ENCODE peak calls at places on chromosomes 2 and 18, in five cellular contexts. One of them, this sample, is unnamed.
A peak's percentile ranks its signal among the peaks of the same experiment; 100 is the strongest.

GRCh38 chr2:102436284-102436683 is 13.3 kb downstream of the IL18RAP start:
- DNase-seq in GM12878: no peak
- DNase-seq in NT2/D1: no peak
- DNase-seq in HepG2: no peak
- DNase-seq in H1: no peak
- DNase-seq in this sample: no peak

GRCh38 chr18:74508366-74508765 is 12.2 kb downstream of the CNDP2 start:
- DNase-seq in GM12878: no peak
- DNase-seq in NT2/D1: no peak
- DNase-seq in HepG2: no peak
- DNase-seq in H1: no peak
- DNase-seq in this sample: no peak

GRCh38 chr2:71922501-71923142 is 225.0 kb downstream of the CYP26B1 start:
- DNase-seq in GM12878: no peak
- DNase-seq in NT2/D1: no peak
- DNase-seq in HepG2: no peak
- DNase-seq in H1: no peak
- DNase-seq in this sample: peak; percentile 3

GRCh38 chr18:6427281-6427680 is 12.6 kb upstream of the L3MBTL4 start:
- DNase-seq in GM12878: no peak
- DNase-seq in NT2/D1: no peak
- DNase-seq in HepG2: no peak
- DNase-seq in H1: no peak
- DNase-seq in this sample: no peak

GRCh38 chr2:96241901-96242611 is 23.7 kb downstream of the TMEM127 start:
- DNase-seq in GM12878: peak; percentile 78
- DNase-seq in NT2/D1: no peak
- DNase-seq in HepG2: no peak
- DNase-seq in H1: no peak
- DNase-seq in this sample: no peak

GRCh38 chr2:103009861-103010260 is 248.0 kb downstream of the TMEM182 start:
- DNase-seq in GM12878: no peak
- DNase-seq in NT2/D1: no peak
- DNase-seq in HepG2: no peak
- DNase-seq in H1: no peak
- DNase-seq in this sample: no peak

GRCh38 chr2:239224249-239224605 is 176.6 kb downstream of the HDAC4 start:
- DNase-seq in GM12878: no peak
- DNase-seq in NT2/D1: no peak
- DNase-seq in HepG2: no peak
- DNase-seq in H1: no peak
- DNase-seq in this sample: no peak

GRCh38 chr2:122750095-122750494 is 994.6 kb downstream of the TSN start:
- DNase-seq in GM12878: no peak
- DNase-seq in NT2/D1: no peak
- DNase-seq in HepG2: no peak
- DNase-seq in H1: no peak
- DNase-seq in this sample: no peak

GRCh38 chr2:16773080-16773713 is 107.6 kb upstream of the CYRIA start:
- DNase-seq in GM12878: no peak
- DNase-seq in NT2/D1: peak; percentile 54
- DNase-seq in HepG2: peak; percentile 43
- DNase-seq in H1: no peak
- DNase-seq in this sample: peak; percentile 64

GRCh38 chr2:120952318-120952717 is 216.7 kb downstream of the GLI2 start:
- DNase-seq in GM12878: no peak
- DNase-seq in NT2/D1: no peak
- DNase-seq in HepG2: no peak
- DNase-seq in H1: no peak
- DNase-seq in this sample: no peak

GRCh38 chr18:22831441-22831904 is 101.7 kb upstream of the RBBP8 start:
- DNase-seq in GM12878: no peak
- DNase-seq in NT2/D1: no peak
- DNase-seq in HepG2: peak; percentile 36
- DNase-seq in H1: no peak
- DNase-seq in this sample: no peak

GRCh38 chr2:232988444-232988843 is 24.6 kb downstream of the NGEF start:
- DNase-seq in GM12878: no peak
- DNase-seq in NT2/D1: no peak
- DNase-seq in HepG2: peak; percentile 87
- DNase-seq in H1: peak; percentile 44
- DNase-seq in this sample: no peak

GRCh38 chr2:67974564-67975430 is 88.0 kb downstream of the C1D start:
- DNase-seq in GM12878: no peak
- DNase-seq in NT2/D1: no peak
- DNase-seq in HepG2: no peak
- DNase-seq in H1: no peak
- DNase-seq in this sample: no peak

GRCh38 chr2:16005819-16006536 is 65.6 kb downstream of the MYCN start:
- DNase-seq in GM12878: no peak
- DNase-seq in NT2/D1: no peak
- DNase-seq in HepG2: peak; percentile 73
- DNase-seq in H1: no peak
- DNase-seq in this sample: no peak

GRCh38 chr2:233981574-233982420 is 64.6 kb downstream of the TRPM8 start:
- DNase-seq in GM12878: no peak
- DNase-seq in NT2/D1: no peak
- DNase-seq in HepG2: peak; percentile 81
- DNase-seq in H1: no peak
- DNase-seq in this sample: no peak

GRCh38 chr2:43800894-43801293 is 27.1 kb downstream of the DYNC2LI1 start:
- DNase-seq in GM12878: no peak
- DNase-seq in NT2/D1: no peak
- DNase-seq in HepG2: no peak
- DNase-seq in H1: no peak
- DNase-seq in this sample: no peak

GRCh38 chr2:72694715-72695496 is 130.9 kb downstream of the EXOC6B start:
- DNase-seq in GM12878: no peak
- DNase-seq in NT2/D1: no peak
- DNase-seq in HepG2: peak; percentile 94
- DNase-seq in H1: no peak
- DNase-seq in this sample: peak; percentile 33

GRCh38 chr2:68698567-68699377 is 35.8 kb upstream of the ARHGAP25 start:
- DNase-seq in GM12878: no peak
- DNase-seq in NT2/D1: no peak
- DNase-seq in HepG2: no peak
- DNase-seq in H1: no peak
- DNase-seq in this sample: no peak

GRCh38 chr2:189393440-189394111 is 47.7 kb upstream of the WDR75 start:
- DNase-seq in GM12878: no peak
- DNase-seq in NT2/D1: no peak
- DNase-seq in HepG2: no peak
- DNase-seq in H1: no peak
- DNase-seq in this sample: no peak

GRCh38 chr18:76720683-76721082 is 101.7 kb upstream of the ZNF236 start:
- DNase-seq in GM12878: no peak
- DNase-seq in NT2/D1: no peak
- DNase-seq in HepG2: no peak
- DNase-seq in H1: no peak
- DNase-seq in this sample: no peak

GRCh38 chr18:10041180-10041579 is 127.4 kb downstream of the VAPA start:
- DNase-seq in GM12878: no peak
- DNase-seq in NT2/D1: no peak
- DNase-seq in HepG2: no peak
- DNase-seq in H1: no peak
- DNase-seq in this sample: no peak

GRCh38 chr18:75201936-75202335 is 7.0 kb downstream of the PTGR3 start:
- DNase-seq in GM12878: no peak
- DNase-seq in NT2/D1: no peak
- DNase-seq in HepG2: no peak
- DNase-seq in H1: no peak
- DNase-seq in this sample: no peak

GRCh38 chr18:9103488-9103887 is 989 bp downstream of the NDUFV2 start:
- DNase-seq in GM12878: no peak
- DNase-seq in NT2/D1: no peak
- DNase-seq in HepG2: no peak
- DNase-seq in H1: no peak
- DNase-seq in this sample: no peak

GRCh38 chr2:12923907-12924610 is 207.3 kb downstream of the TRIB2 start:
- DNase-seq in GM12878: no peak
- DNase-seq in NT2/D1: no peak
- DNase-seq in HepG2: no peak
- DNase-seq in H1: no peak
- DNase-seq in this sample: no peak

GRCh38 chr2:12918841-12919445 is 202.2 kb downstream of the TRIB2 start:
- DNase-seq in GM12878: no peak
- DNase-seq in NT2/D1: no peak
- DNase-seq in HepG2: no peak
- DNase-seq in H1: no peak
- DNase-seq in this sample: no peak

GRCh38 chr2:12921321-12921720 is 204.6 kb downstream of the TRIB2 start:
- DNase-seq in GM12878: no peak
- DNase-seq in NT2/D1: no peak
- DNase-seq in HepG2: no peak
- DNase-seq in H1: no peak
- DNase-seq in this sample: no peak

GRCh38 chr2:12915792-12916191 is 199.1 kb downstream of the TRIB2 start:
- DNase-seq in GM12878: no peak
- DNase-seq in NT2/D1: no peak
- DNase-seq in HepG2: no peak
- DNase-seq in H1: no peak
- DNase-seq in this sample: no peak

GRCh38 chr2:12918138-12918840 is 201.6 kb downstream of the TRIB2 start:
- DNase-seq in GM12878: no peak
- DNase-seq in NT2/D1: no peak
- DNase-seq in HepG2: no peak
- DNase-seq in H1: no peak
- DNase-seq in this sample: no peak
- TF ChIP-seq SUZ12 in GM12878: no peak
- TF ChIP-seq SUZ12 in NT2/D1: no peak
- TF ChIP-seq SUZ12 in HepG2: no peak
- TF ChIP-seq SUZ12 in H1: no peak
- TF ChIP-seq SUZ12 in this sample: no peak

DNA sequence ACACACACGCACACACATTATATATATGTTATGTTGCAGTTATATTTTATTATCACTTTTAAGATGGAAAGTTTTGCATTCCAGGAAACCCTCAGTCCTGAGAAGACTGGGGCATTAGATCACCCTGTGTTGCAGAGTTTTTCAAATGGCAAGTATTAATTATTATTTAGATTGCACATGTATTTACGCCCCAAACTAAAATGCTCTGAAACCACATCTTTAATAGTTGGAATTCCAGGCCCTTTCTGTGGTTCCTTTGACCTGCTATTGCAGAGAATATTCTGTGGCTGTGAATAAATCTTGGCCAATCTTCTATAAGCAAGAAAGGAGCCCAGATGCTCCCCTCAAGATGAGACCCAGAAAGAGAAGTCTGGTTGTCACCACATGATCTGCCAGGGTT is 427.0 kb upstream of the TNP1 start:
- DNase-seq in GM12878: no peak
- DNase-seq in NT2/D1: no peak
- DNase-seq in HepG2: no peak
- DNase-seq in H1: no peak
- DNase-seq in this sample: no peak
- TF ChIP-seq SUZ12 in GM12878: no peak
- TF ChIP-seq SUZ12 in NT2/D1: no peak
- TF ChIP-seq SUZ12 in HepG2: no peak
- TF ChIP-seq SUZ12 in H1: no peak
- TF ChIP-seq SUZ12 in this sample: no peak

GRCh38 chr18:49851624-49852023 is 38.3 kb upstream of the ACAA2 start:
- DNase-seq in GM12878: no peak
- DNase-seq in NT2/D1: no peak
- DNase-seq in HepG2: no peak
- DNase-seq in H1: no peak
- DNase-seq in this sample: no peak

GRCh38 chr18:49847524-49847923 is 34.2 kb upstream of the ACAA2 start:
- DNase-seq in GM12878: no peak
- DNase-seq in NT2/D1: no peak
- DNase-seq in HepG2: no peak
- DNase-seq in H1: no peak
- DNase-seq in this sample: no peak

GRCh38 chr18:49850636-49851035 is 37.3 kb upstream of the ACAA2 start:
- DNase-seq in GM12878: no peak
- DNase-seq in NT2/D1: no peak
- DNase-seq in HepG2: no peak
- DNase-seq in H1: no peak
- DNase-seq in this sample: no peak

GRCh38 chr18:49848115-49848514 is 34.8 kb upstream of the ACAA2 start:
- DNase-seq in GM12878: no peak
- DNase-seq in NT2/D1: no peak
- DNase-seq in HepG2: no peak
- DNase-seq in H1: no peak
- DNase-seq in this sample: no peak

GRCh38 chr18:49849331-49850217 is 36.2 kb upstream of the ACAA2 start:
- DNase-seq in GM12878: no peak
- DNase-seq in NT2/D1: peak; percentile 44
- DNase-seq in HepG2: peak; percentile 42
- DNase-seq in H1: peak; percentile 58
- DNase-seq in this sample: peak; percentile 10
- TF ChIP-seq SUZ12 in GM12878: no peak
- TF ChIP-seq SUZ12 in NT2/D1: no peak
- TF ChIP-seq SUZ12 in HepG2: no peak
- TF ChIP-seq SUZ12 in H1: no peak
- TF ChIP-seq SUZ12 in this sample: no peak

GRCh38 chr2:127610561-127610960 is 35.4 kb upstream of the GPR17 start:
- DNase-seq in GM12878: no peak
- DNase-seq in NT2/D1: no peak
- DNase-seq in HepG2: no peak
- DNase-seq in H1: no peak
- DNase-seq in this sample: no peak

GRCh38 chr2:127612111-127612822 is 33.7 kb upstream of the GPR17 start:
- DNase-seq in GM12878: no peak
- DNase-seq in NT2/D1: no peak
- DNase-seq in HepG2: no peak
- DNase-seq in H1: no peak
- DNase-seq in this sample: no peak

GRCh38 chr2:127609031-127609751 is 36.8 kb upstream of the GPR17 start:
- DNase-seq in GM12878: no peak
- DNase-seq in NT2/D1: no peak
- DNase-seq in HepG2: no peak
- DNase-seq in H1: no peak
- DNase-seq in this sample: no peak

GRCh38 chr2:127609818-127610217 is 36.1 kb upstream of the GPR17 start:
- DNase-seq in GM12878: no peak
- DNase-seq in NT2/D1: no peak
- DNase-seq in HepG2: no peak
- DNase-seq in H1: no peak
- DNase-seq in this sample: no peak

GRCh38 chr2:127611076-127611925 is 34.7 kb upstream of the GPR17 start:
- DNase-seq in GM12878: no peak
- DNase-seq in NT2/D1: no peak
- DNase-seq in HepG2: no peak
- DNase-seq in H1: no peak
- DNase-seq in this sample: no peak
- TF ChIP-seq SUZ12 in GM12878: no peak
- TF ChIP-seq SUZ12 in NT2/D1: no peak
- TF ChIP-seq SUZ12 in HepG2: no peak
- TF ChIP-seq SUZ12 in H1: no peak
- TF ChIP-seq SUZ12 in this sample: no peak